ENCODE peak calls at places on chromosomes 7 and 10, in four cellular contexts. R is testis, W is nephron progenitor cell, G is progenitor cell of endocrine pancreas. A is an unnamed sample.

GRCh38 chr7:131604841-131605279 is 48.4 kb upstream of the PODXL start:
- DNase-seq in R (no peak), W (no peak), G (no peak), A (no peak)

GRCh38 chr7:27779873-27780272 is 39.9 kb downstream of the TAX1BP1 start:
- DNase-seq in R (no peak), W (no peak), G (no peak), A (no peak)

GRCh38 chr7:92874567-92874966 is 38.2 kb upstream of the CDK6 start:
- DNase-seq in R (no peak), W (no peak), G (no peak), A (no peak)

GRCh38 chr7:95986136-95986535 is 213.8 kb downstream of the DYNC1I1 start:
- DNase-seq in R (peak; percentile 33), W (no peak), G (no peak), A (no peak)

GRCh38 chr7:125033506-125033905 is 103.9 kb upstream of the POT1 start:
- DNase-seq in R (no peak), W (no peak), G (no peak), A (no peak)

GRCh38 chr10:17122052-17122451 is 7.6 kb downstream of the CUBN start:
- DNase-seq in R (no peak), W (no peak), G (no peak), A (no peak)

GRCh38 chr7:55065511-55066229 is 46.9 kb downstream of the EGFR start:
- DNase-seq in R (no peak), W (peak; percentile 16), G (no peak), A (no peak)

GRCh38 chr10:83332695-83333094 is 806.6 kb upstream of the GHITM start:
- DNase-seq in R (no peak), W (no peak), G (no peak), A (no peak)

GRCh38 chr7:24323961-24324480 is 40.0 kb downstream of the NPY start:
- DNase-seq in R (no peak), W (no peak), G (no peak), A (no peak)

GRCh38 chr7:104450861-104451260 is 122.5 kb downstream of the LHFPL3 start:
- DNase-seq in R (no peak), W (no peak), G (no peak), A (no peak)

GRCh38 chr10:30579554-30579953 is 50.0 kb downstream of the LYZL2 start:
- DNase-seq in R (no peak), W (no peak), G (no peak), A (no peak)

GRCh38 chr7:41822259-41822658 is 119.4 kb upstream of the INHBA start:
- DNase-seq in R (no peak), W (no peak), G (no peak), A (no peak)

GRCh38 chr10:6299234-6299633 is 96.5 kb downstream of the PFKFB3 start:
- DNase-seq in R (no peak), W (no peak), G (peak; percentile 30), A (no peak)

DNA sequence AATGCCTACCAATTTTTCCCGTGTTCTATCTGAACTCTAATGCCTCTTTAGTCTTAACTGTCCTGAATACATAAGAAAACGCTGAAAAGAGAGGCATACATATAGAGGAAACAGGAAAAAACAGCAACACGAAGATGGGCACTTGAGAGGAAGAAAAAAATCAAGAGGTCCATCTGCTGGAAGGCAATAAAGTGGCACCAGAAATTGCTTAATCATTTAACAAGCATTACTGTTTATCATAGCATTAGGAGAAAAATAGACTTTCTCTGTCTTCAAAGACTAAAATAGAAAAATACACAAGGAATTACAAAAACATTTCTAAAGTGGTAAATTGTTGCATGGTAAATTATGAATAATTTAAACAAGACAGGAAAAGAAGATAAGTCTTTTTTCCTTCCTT is 35.0 kb downstream of the NSUN6 start:
- DNase-seq in R (no peak), W (no peak), G (no peak), A (no peak)
- TF ChIP-seq CTCF in R (no peak), W (no peak), G (no peak), A (no peak)

GRCh38 chr10:22854935-22855421 is 72.9 kb upstream of the ARMC3 start:
- DNase-seq in R (no peak), W (no peak), G (no peak), A (no peak)
- TF ChIP-seq CTCF in R (no peak), W (no peak), G (no peak), A (no peak)

GRCh38 chr10:69884686-69885085 is 83.0 kb downstream of the COL13A1 start:
- DNase-seq in R (no peak), W (no peak), G (no peak), A (no peak)

GRCh38 chr10:69883680-69884375 is 82.1 kb downstream of the COL13A1 start:
- DNase-seq in R (no peak), W (no peak), G (no peak), A (no peak)

GRCh38 chr10:69888882-69889584 is 87.3 kb downstream of the COL13A1 start:
- DNase-seq in R (no peak), W (no peak), G (no peak), A (no peak)

GRCh38 chr10:69883256-69883655 is 81.5 kb downstream of the COL13A1 start:
- DNase-seq in R (no peak), W (no peak), G (no peak), A (no peak)

DNA sequence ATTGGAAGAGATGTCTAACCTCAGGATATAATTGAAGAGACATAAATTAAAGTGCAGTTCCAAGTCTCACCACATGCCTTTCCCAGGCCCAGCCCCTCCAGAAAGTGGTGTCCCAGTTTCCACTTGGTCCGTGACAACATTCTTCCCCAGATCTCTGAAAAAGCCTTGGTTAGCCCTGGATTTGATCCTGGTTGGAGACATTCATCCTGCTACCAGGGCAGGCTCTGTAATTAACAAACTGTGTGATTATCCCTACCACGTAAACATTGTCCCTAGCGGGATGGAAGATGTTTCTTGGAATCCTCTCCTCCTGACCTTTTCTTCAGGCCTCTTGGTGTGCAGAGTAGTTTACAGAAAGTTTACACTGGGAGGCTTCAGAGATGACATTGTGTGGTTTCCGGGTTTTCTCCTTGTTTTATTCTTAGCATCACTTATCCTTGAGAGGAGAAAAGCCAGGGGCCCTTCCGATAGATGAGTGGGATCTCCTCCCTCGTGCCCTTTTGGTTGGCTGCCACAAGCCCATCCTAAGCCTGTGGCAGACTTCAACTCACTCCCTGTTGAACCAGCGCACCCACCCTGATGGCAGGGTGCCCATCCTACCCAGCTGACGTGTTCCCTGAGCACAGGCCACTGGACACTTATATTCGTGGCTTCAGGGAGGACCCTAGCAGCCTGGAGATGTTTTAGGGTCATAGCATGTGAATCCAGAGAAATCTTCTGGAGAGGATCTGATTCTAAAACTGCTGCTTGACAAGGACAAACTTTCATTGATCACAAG is 83.9 kb downstream of the COL13A1 start:
- DNase-seq in R (no peak), W (no peak), G (no peak), A (no peak)
- TF ChIP-seq CTCF in R (peak; percentile 30), W (peak; percentile 55), G (peak; percentile 58), A (no peak)

DNA sequence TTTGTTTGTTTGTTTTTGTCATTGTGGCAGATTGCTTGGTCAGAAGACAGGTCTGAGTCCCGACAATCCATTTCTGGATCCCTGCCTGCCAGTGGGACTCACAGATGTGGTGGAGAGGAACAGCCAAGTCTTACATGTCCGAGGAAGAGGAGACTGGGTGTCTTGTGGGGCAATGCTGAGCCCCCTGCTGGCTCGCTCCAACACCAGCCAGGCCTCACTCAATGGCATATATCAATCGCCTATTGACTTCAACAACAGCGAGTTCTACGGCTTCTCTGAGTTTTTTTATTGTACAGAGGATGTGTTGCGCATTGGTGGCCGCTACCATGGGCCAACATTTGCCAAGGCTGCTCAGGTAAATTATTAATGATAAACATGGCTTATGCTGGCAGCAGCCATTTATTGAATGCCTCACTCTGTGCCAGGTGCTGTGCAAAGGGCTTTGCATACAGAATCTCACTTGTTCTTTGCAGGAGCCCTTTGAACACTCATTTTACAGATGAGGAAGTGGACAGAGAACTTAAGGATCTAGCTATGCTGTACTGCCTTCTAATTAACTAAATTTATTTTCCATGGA is 33.3 kb downstream of the COX15 start:
- DNase-seq in R (no peak), W (no peak), G (no peak), A (no peak)
- TF ChIP-seq CTCF in R (no peak), W (peak; percentile 8), G (peak; percentile 17), A (no peak)